ENCODE peak calls at places on chromosomes 11 and 22, in five cellular contexts. H is HCT116; W is SK-N-SH; Z is upper lobe of left lung; G is CD4-positive, alpha-beta memory T cell. B is an unnamed sample. For H3K4me1, the result is how much of the 10 kb centered on the place peaks cover.

GRCh38 chr11:2310073-2310785 is 8.4 kb downstream of the TSPAN32 start:
- DNase-seq in H (no peak), W (no peak), Z (no peak), G (no peak), B (peak)

GRCh38 chr11:67364169-67364568 is 9.2 kb downstream of the CLCF1 start:
- DNase-seq in H (no peak), W (no peak), Z (no peak), G (no peak), B (no peak)

GRCh38 chr22:32788884-32789624 is 12.5 kb upstream of the TIMP3 start:
- DNase-seq in H (no peak), W (no peak), Z (peak), G (no peak), B (no peak)

GRCh38 chr22:42939941-42940653 is 74.9 kb downstream of the PACSIN2 start:
- DNase-seq in H (peak), W (no peak), Z (no peak), G (no peak), B (no peak)

GRCh38 chr11:11411401-11411985 is 58.4 kb upstream of the CSNK2A3 start:
- DNase-seq in H (no peak), W (no peak), Z (no peak), G (no peak), B (no peak)

GRCh38 chr11:2136952-2137201 is 2.3 kb downstream of the IGF2 start:
- DNase-seq in H (no peak), W (no peak), Z (peak), G (no peak), B (no peak)

GRCh38 chr11:13098067-13098466 is 89.0 kb downstream of the RASSF10 start:
- DNase-seq in H (no peak), W (no peak), Z (no peak), G (no peak), B (no peak)

GRCh38 chr11:1776944-1777715 is 13.4 kb upstream of the CTSD start:
- DNase-seq in H (no peak), W (no peak), Z (no peak), G (no peak), B (no peak)

GRCh38 chr11:46263120-46263519 is 14.3 kb upstream of the CREB3L1 start:
- DNase-seq in H (no peak), W (no peak), Z (no peak), G (no peak), B (no peak)

GRCh38 chr22:37186997-37187522 is 987 bp downstream of the C1QTNF6 start:
- DNase-seq in H (no peak), W (no peak), Z (no peak), G (no peak), B (no peak)

GRCh38 chr11:88367310-88367709 is 29.8 kb upstream of the CTSC start:
- DNase-seq in H (no peak), W (no peak), Z (no peak), G (peak), B (no peak)

GRCh38 chr11:4211991-4212390 is 117.4 kb downstream of the RRM1 start:
- DNase-seq in H (no peak), W (peak), Z (peak), G (no peak), B (no peak)

GRCh38 chr11:118641463-118642019 is 34.1 kb downstream of the PHLDB1 start:
- DNase-seq in H (no peak), W (peak), Z (peak), G (no peak), B (no peak)

GRCh38 chr22:20080445-20080775 is 369 bp downstream of the DGCR8 start:
- DNase-seq in H (no peak), W (peak), Z (peak), G (peak), B (peak)

GRCh38 chr11:119713361-119714040 is 15.5 kb downstream of the NECTIN1 start:
- DNase-seq in H (no peak), W (no peak), Z (no peak), G (no peak), B (no peak)

GRCh38 chr22:36929621-36930020 is 16.2 kb downstream of the CSF2RB start:
- DNase-seq in H (no peak), W (no peak), Z (peak), G (no peak), B (no peak)

GRCh38 chr11:47869548-47870393 is 21.6 kb upstream of the NUP160 start:
- DNase-seq in H (peak), W (no peak), Z (no peak), G (no peak), B (no peak)

GRCh38 chr11:83330303-83330702 is 44.1 kb upstream of the CCDC90B start:
- DNase-seq in H (no peak), W (no peak), Z (no peak), G (no peak), B (no peak)

GRCh38 chr11:119376197-119376847 is 5.2 kb downstream of the USP2 start:
- DNase-seq in H (no peak), W (peak), Z (peak), G (no peak), B (no peak)

GRCh38 chr11:117839936-117840813 is 15.6 kb upstream of the FXYD2 start:
- DNase-seq in H (no peak), W (no peak), Z (no peak), G (no peak), B (no peak)

GRCh38 chr11:44992181-44992582 is 41.5 kb upstream of the TP53I11 start:
- DNase-seq in H (no peak), W (no peak), Z (no peak), G (no peak), B (no peak)

GRCh38 chr22:35404176-35404575 is 4.2 kb downstream of the MCM5 start:
- DNase-seq in H (no peak), W (no peak), Z (no peak), G (no peak), B (no peak)

GRCh38 chr11:8720868-8721739 is 38.5 kb downstream of the RPL27A start:
- DNase-seq in H (peak), W (no peak), Z (no peak), G (no peak), B (no peak)
- H3K4me3 ChIP-seq in H (no peak), W (no peak), Z (no peak), G (no peak), B (no peak)

GRCh38 chr11:122634507-122634906 is 21.0 kb upstream of the UBASH3B start:
- DNase-seq in H (no peak), W (no peak), Z (peak), G (no peak), B (no peak)

GRCh38 chr11:122632178-122632824 is 23.2 kb upstream of the UBASH3B start:
- DNase-seq in H (no peak), W (no peak), Z (no peak), G (no peak), B (no peak)

GRCh38 chr11:122642472-122642922 is 13.0 kb upstream of the UBASH3B start:
- DNase-seq in H (peak), W (no peak), Z (no peak), G (no peak), B (no peak)

GRCh38 chr11:122633219-122633829 is 22.2 kb upstream of the UBASH3B start:
- DNase-seq in H (no peak), W (peak), Z (no peak), G (peak), B (no peak)

DNA sequence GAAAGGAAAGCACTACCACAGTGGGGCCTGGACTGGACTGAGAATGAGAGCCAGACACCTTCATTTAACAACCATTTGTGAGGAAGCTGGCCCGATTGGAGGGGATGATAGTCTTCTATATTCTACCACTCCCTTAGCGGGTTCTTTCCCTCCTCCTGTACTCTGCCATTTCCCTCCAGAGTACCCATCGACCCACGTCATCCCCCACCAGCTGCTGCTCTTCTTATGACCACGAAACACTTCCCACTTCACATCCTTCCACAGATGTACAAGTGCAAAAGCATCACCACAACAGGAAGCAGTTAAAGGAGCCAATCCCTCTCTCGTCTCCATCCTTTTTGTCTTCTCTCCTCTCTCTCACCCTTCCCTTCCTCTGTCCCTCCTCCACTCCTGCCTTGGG is 18.0 kb upstream of the UBASH3B start:
- DNase-seq in H (no peak), W (no peak), Z (no peak), G (peak), B (no peak)
- H3K27ac ChIP-seq in H (no peak), W (no peak), Z (no peak), G (no peak), B (no peak)

GRCh38 chr11:122655527-122656072 is at the start of gene UBASH3B:
- DNase-seq in H (peak), W (peak), Z (peak), G (peak), B (peak)

GRCh38 chr11:122653911-122654310 is 1.6 kb upstream of the UBASH3B start:
- DNase-seq in H (no peak), W (no peak), Z (no peak), G (no peak), B (no peak)

GRCh38 chr11:122656073-122656630 is 630 bp downstream of the UBASH3B start:
- DNase-seq in H (no peak), W (peak), Z (peak), G (no peak), B (no peak)

GRCh38 chr11:122659676-122660571 is 4.4 kb downstream of the UBASH3B start:
- DNase-seq in H (no peak), W (no peak), Z (no peak), G (no peak), B (no peak)

GRCh38 chr11:122656631-122657101 is 1.1 kb downstream of the UBASH3B start:
- DNase-seq in H (no peak), W (no peak), Z (peak), G (peak), B (peak)
- H3K4me1 ChIP-seq in H (under half), W (under half), Z (under half), G (under half), B (under half)

DNA sequence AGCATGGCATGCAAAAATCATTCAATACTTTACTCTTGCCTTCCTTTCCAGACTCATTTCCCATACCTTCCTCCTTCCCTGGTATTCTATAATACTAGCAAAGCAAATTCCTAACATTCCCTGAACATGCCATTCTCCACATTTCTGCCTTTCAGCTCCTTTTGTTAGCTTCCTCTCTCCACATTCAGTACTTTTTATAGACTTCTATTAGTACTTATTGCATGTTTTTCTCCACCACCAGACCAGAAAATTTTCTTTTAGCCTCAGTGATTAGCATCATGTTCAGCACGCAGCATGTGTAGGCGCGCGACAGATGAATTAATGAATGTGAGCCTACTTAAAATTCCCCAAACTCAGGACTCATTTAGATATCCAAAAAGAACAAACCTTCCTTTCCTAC is 935.3 kb downstream of the DLG2 start:
- DNase-seq in H (no peak), W (no peak), Z (no peak), G (no peak), B (no peak)
- H3K4me3 ChIP-seq in H (no peak), W (no peak), Z (no peak), G (no peak), B (no peak)

DNA sequence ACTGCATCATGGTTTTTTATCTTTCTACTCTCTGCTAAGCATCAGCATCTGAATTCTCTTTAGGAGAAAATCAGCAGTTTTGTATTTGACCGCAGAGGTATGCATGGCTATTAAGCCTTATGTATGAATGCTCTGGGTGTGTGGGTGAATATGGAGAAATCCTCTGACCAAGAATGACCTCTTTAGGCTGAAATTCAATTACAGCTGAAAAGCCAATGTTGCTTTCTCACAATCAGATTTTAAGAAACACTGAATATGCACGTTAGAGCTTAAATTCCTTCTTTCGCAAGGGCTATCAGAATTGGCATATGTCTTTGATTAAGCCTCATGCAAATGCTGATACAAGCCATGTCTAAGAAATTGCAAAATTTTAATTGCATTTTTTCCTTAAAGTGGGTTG is 43.2 kb downstream of the ARHGAP42 start:
- DNase-seq in H (no peak), W (no peak), Z (no peak), G (no peak), B (no peak)
- H3K27ac ChIP-seq in H (no peak), W (no peak), Z (no peak), G (no peak), B (no peak)

B was measured in ascending aorta.